ENCODE peak calls at places on chromosome 21, in seven cellular contexts. O is mesothelial cell of epicardium; U is nucleus accumbens; N is substantia nigra; R is stimulated activated naive CD4-positive, alpha-beta T cell; V is skeletal muscle cell; T is amniotic stem cell. L is an unnamed sample.

GRCh38 chr21:45559216-45560105 is 17.2 kb upstream of the SLC19A1 start:
- DNase-seq in O (no peak), U (no peak), N (no peak), R (no peak), V (no peak), T (no peak), L (no peak)

GRCh38 chr21:14321042-14321441 is 61.9 kb downstream of the HSPA13 start:
- DNase-seq in O (no peak), U (no peak), N (no peak), R (no peak), V (no peak), T (no peak), L (no peak)

GRCh38 chr21:37000381-37000780 is 6.1 kb upstream of the RIPPLY3 start:
- DNase-seq in O (no peak), U (no peak), N (no peak), R (no peak), V (no peak), T (no peak), L (no peak)

GRCh38 chr21:44866780-44867179 is 6.7 kb downstream of the PTTG1IP start:
- DNase-seq in O (no peak), U (no peak), N (no peak), R (no peak), V (no peak), T (no peak), L (peak; percentile 23)

GRCh38 chr21:42455754-42456440 is 40.1 kb downstream of the RSPH1 start:
- DNase-seq in O (no peak), U (no peak), N (no peak), R (no peak), V (no peak), T (no peak), L (no peak)

GRCh38 chr21:33155457-33155856 is 74.3 kb upstream of the IFNAR2 start:
- DNase-seq in O (no peak), U (no peak), N (no peak), R (no peak), V (no peak), T (no peak), L (no peak)

GRCh38 chr21:43210454-43211084 is 41.8 kb downstream of the CRYAA start:
- DNase-seq in O (no peak), U (no peak), N (no peak), R (no peak), V (no peak), T (no peak), L (no peak)

GRCh38 chr21:39144191-39144590 is 39.1 kb downstream of the PSMG1 start:
- DNase-seq in O (no peak), U (no peak), N (no peak), R (no peak), V (no peak), T (no peak), L (no peak)

GRCh38 chr21:45551316-45551715 is 9.1 kb upstream of the SLC19A1 start:
- DNase-seq in O (peak; percentile 1), U (no peak), N (no peak), R (no peak), V (peak; percentile 40), T (peak; percentile 67), L (no peak)

GRCh38 chr21:41817228-41817627 is 50.4 kb upstream of the RIPK4 start:
- DNase-seq in O (no peak), U (no peak), N (peak; percentile 5), R (peak; percentile 5), V (peak; percentile 36), T (peak; percentile 26), L (peak; percentile 28)

GRCh38 chr21:44931137-44931500 is 8.7 kb upstream of the SLX9 start:
- DNase-seq in O (no peak), U (no peak), N (no peak), R (no peak), V (no peak), T (no peak), L (no peak)

GRCh38 chr21:15543473-15543872 is 186.3 kb upstream of the USP25 start:
- DNase-seq in O (no peak), U (no peak), N (no peak), R (no peak), V (no peak), T (no peak), L (no peak)

GRCh38 chr21:43574741-43575465 is 84.4 kb downstream of the HSF2BP start:
- DNase-seq in O (no peak), U (no peak), N (peak; percentile 4), R (no peak), V (no peak), T (no peak), L (no peak)

GRCh38 chr21:36791150-36791549 is 92.2 kb downstream of the SIM2 start:
- DNase-seq in O (no peak), U (no peak), N (no peak), R (no peak), V (no peak), T (no peak), L (no peak)

GRCh38 chr21:45309541-45310381 is 22.1 kb upstream of the POFUT2 start:
- DNase-seq in O (no peak), U (no peak), N (no peak), R (no peak), V (no peak), T (no peak), L (no peak)

GRCh38 chr21:36700295-36700960 is 1.5 kb downstream of the SIM2 start:
- DNase-seq in O (no peak), U (no peak), N (no peak), R (no peak), V (no peak), T (no peak), L (no peak)

GRCh38 chr21:22020221-22020620 is 1022.0 kb downstream of the NCAM2 start:
- DNase-seq in O (no peak), U (no peak), N (no peak), R (no peak), V (no peak), T (no peak), L (no peak)

GRCh38 chr21:46334351-46335140 is 10.6 kb downstream of the PCNT start:
- DNase-seq in O (no peak), U (no peak), N (no peak), R (no peak), V (no peak), T (no peak), L (no peak)

GRCh38 chr21:42381347-42381984 is 14.4 kb downstream of the TMPRSS3 start:
- DNase-seq in O (no peak), U (no peak), N (no peak), R (no peak), V (no peak), T (peak; percentile 7), L (no peak)

GRCh38 chr21:42162831-42163510 is 56.0 kb upstream of the ABCG1 start:
- DNase-seq in O (no peak), U (no peak), N (no peak), R (no peak), V (no peak), T (no peak), L (no peak)

GRCh38 chr21:9760398-9761074 is 760.8 kb upstream of the TPTE start:
- DNase-seq in O (no peak), U (no peak), N (no peak), R (no peak), V (no peak), T (no peak), L (no peak)

GRCh38 chr21:31908106-31909031 is 35.5 kb downstream of the HUNK start:
- DNase-seq in O (no peak), U (no peak), N (no peak), R (no peak), V (no peak), T (no peak), L (no peak)

GRCh38 chr21:45540601-45540970 is 1.7 kb downstream of the SLC19A1 start:
- DNase-seq in O (peak; percentile 13), U (no peak), N (no peak), R (no peak), V (no peak), T (no peak), L (no peak)

GRCh38 chr21:25350056-25350455 is 257.2 kb downstream of the MRPL39 start:
- DNase-seq in O (no peak), U (no peak), N (no peak), R (no peak), V (no peak), T (peak; percentile 70), L (no peak)

GRCh38 chr21:25408666-25409065 is 198.6 kb downstream of the MRPL39 start:
- DNase-seq in O (no peak), U (no peak), N (no peak), R (no peak), V (no peak), T (no peak), L (no peak)

GRCh38 chr21:32055305-32055704 is 182.5 kb downstream of the HUNK start:
- DNase-seq in O (no peak), U (no peak), N (no peak), R (no peak), V (no peak), T (no peak), L (no peak)

GRCh38 chr21:26124421-26124833 is 46.1 kb downstream of the APP start:
- DNase-seq in O (no peak), U (no peak), N (no peak), R (no peak), V (no peak), T (no peak), L (no peak)

GRCh38 chr21:38945536-38946245 is 140.0 kb downstream of the ETS2 start:
- DNase-seq in O (no peak), U (no peak), N (no peak), R (no peak), V (no peak), T (no peak), L (no peak)

GRCh38 chr21:31921079-31921478 is 48.3 kb downstream of the HUNK start:
- DNase-seq in O (no peak), U (no peak), N (no peak), R (no peak), V (no peak), T (no peak), L (no peak)

L was measured in amygdala.